ENCODE peak calls at places on chromosomes 5 and 9, in four cellular contexts. P is mammary epithelial cell, C is MM.1S, I is HepG2. A is an unnamed sample.

GRCh38 chr9:114220129-114220541 is 64.8 kb downstream of the COL27A1 start:
- DNase-seq in P (no peak), C (no peak), I (no peak), A (no peak)

GRCh38 chr9:112421771-112422222 is 41.9 kb downstream of the HSDL2 start:
- DNase-seq in P (peak; percentile 15), C (no peak), I (no peak), A (no peak)

GRCh38 chr9:69036319-69036718 is 767 bp downstream of the FXN start:
- DNase-seq in P (peak; percentile 32), C (peak; percentile 45), I (peak; percentile 47), A (no peak)

GRCh38 chr5:136042665-136043121 is 13.9 kb downstream of the TGFBI start:
- DNase-seq in P (no peak), C (no peak), I (peak; percentile 29), A (no peak)

GRCh38 chr5:122704247-122705036 is 70.4 kb upstream of the SNX2 start:
- DNase-seq in P (peak; percentile 35), C (peak; percentile 55), I (peak; percentile 45), A (no peak)

GRCh38 chr9:68933434-68934318 is 80.2 kb downstream of the PRKACG start:
- DNase-seq in P (no peak), C (peak; percentile 89), I (no peak), A (no peak)

GRCh38 chr9:125329978-125330377 is 68.4 kb downstream of the GAPVD1 start:
- DNase-seq in P (no peak), C (no peak), I (no peak), A (no peak)

GRCh38 chr5:176542135-176542595 is 5.0 kb upstream of the RNF44 start:
- DNase-seq in P (no peak), C (peak; percentile 29), I (no peak), A (no peak)

GRCh38 chr9:4258321-4259093 is 41.4 kb downstream of the GLIS3 start:
- DNase-seq in P (peak; percentile 62), C (no peak), I (no peak), A (peak; percentile 40)

GRCh38 chr5:97528941-97529340 is 345.9 kb upstream of the RIOK2 start:
- DNase-seq in P (no peak), C (no peak), I (no peak), A (no peak)

GRCh38 chr5:72356361-72356760 is 36.2 kb downstream of the PTCD2 start:
- DNase-seq in P (no peak), C (no peak), I (no peak), A (no peak)

GRCh38 chr9:72721086-72721485 is 199.7 kb downstream of the TMC1 start:
- DNase-seq in P (no peak), C (no peak), I (no peak), A (no peak)

GRCh38 chr9:72718503-72718902 is 197.1 kb downstream of the TMC1 start:
- DNase-seq in P (no peak), C (no peak), I (no peak), A (no peak)
- TF ChIP-seq CTCF in P (no peak), C (peak; percentile 18), I (peak; percentile 22), A (no peak)

DNA sequence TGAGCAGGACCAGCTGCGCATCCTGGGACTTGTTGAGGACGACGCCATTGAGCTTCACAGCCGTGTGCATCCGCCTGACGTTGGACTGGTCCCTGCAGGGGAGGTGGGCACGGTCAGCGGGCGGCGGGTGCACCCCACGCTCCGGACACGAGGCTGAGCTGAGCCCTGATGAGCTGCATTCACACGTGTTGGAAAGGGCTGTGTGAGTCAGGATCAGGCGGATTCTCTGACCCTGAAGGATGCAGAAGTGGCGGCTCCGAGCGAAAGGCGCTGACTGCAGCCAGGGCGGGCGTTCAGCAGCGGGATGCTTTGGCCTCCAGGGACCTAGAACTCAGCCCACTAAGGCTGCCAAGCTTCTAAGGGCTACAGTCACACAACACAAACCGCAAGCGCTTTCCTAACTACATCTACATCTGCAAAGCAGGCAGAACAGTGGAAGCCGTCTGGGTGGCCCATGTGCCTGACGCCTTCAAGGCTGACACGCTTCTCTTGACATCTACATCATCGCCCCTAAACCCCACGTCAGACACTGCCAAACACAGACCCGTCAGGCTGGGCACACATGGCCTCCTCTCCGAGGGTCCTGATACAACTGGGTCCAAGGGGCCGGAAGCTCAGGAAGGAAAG is 44.9 kb downstream of the NKD2 start:
- DNase-seq in P (no peak), C (no peak), I (no peak), A (no peak)
- H4K20me1 ChIP-seq in P (no peaks in the 10 kb centered on the region), C (no peaks in the 10 kb centered on the region), I (no peaks in the 10 kb centered on the region), A (peaks cover 5% of the 10 kb centered on the region)

GRCh38 chr5:31250201-31250600 is 56.7 kb downstream of the CDH6 start:
- DNase-seq in P (no peak), C (no peak), I (no peak), A (no peak)

DNA sequence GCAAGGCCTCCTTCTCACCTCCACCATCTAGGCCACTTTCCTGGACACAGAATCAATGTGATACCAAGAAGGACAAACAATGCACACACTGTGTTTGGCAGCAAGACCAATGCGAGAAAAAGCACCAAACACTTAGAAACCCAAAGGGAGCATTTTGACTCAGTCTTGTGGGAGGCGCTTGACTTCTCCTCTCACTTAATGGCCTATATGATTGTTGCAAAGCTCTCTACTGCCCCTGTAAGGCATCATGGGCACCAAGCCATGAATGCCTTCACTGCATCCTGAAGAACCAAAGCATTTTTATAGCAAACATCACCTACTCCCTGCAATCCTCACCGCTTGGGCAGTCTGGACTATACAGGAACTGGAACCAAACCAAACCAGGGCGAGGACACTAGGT is 57.5 kb downstream of the CDH6 start:
- DNase-seq in P (no peak), C (no peak), I (no peak), A (no peak)
- TF ChIP-seq CTCF in P (no peak), C (no peak), I (no peak), A (no peak)

GRCh38 chr5:87705876-87706275 is 293.1 kb upstream of the CCNH start:
- DNase-seq in P (no peak), C (no peak), I (no peak), A (no peak)
- H4K20me1 ChIP-seq in P (no peaks in the 10 kb centered on the region), C (no peaks in the 10 kb centered on the region), I (no peaks in the 10 kb centered on the region), A (no peaks in the 10 kb centered on the region)

GRCh38 chr5:132812123-132812948 is 766 bp upstream of the SOWAHA start:
- DNase-seq in P (no peak), C (no peak), I (no peak), A (no peak)

GRCh38 chr5:132814441-132815294 is 1.6 kb downstream of the SOWAHA start:
- DNase-seq in P (no peak), C (no peak), I (no peak), A (no peak)

GRCh38 chr5:132812949-132813598 is at the start of gene SOWAHA:
- DNase-seq in P (no peak), C (no peak), I (no peak), A (peak; percentile 19)

GRCh38 chr5:132815454-132815853 is 2.4 kb downstream of the SOWAHA start:
- DNase-seq in P (no peak), C (no peak), I (no peak), A (no peak)

GRCh38 chr5:132813599-132814440 is 718 bp downstream of the SOWAHA start:
- DNase-seq in P (no peak), C (peak; percentile 17), I (no peak), A (no peak)
- TF ChIP-seq CTCF in P (no peak), C (no peak), I (no peak), A (no peak)